ENCODE peak calls at places on chromosomes 3 and 15, in four cellular contexts. M is neuronal stem cell, A is SK-N-SH, S is OCI-LY7. P is an unnamed sample.
A peak's percentile ranks its signal among the peaks of the same experiment; 100 is the strongest.

GRCh38 chr15:68791431-68792283 is 29.0 kb downstream of the ANP32A start:
- DNase-seq in S (peak; percentile 40), A (no peak), M (no peak), P (no peak)

GRCh38 chr15:40232625-40233070 is 6.2 kb upstream of the PAK6 start:
- DNase-seq in M (no peak), A (no peak), S (no peak), P (peak; percentile 42)

GRCh38 chr3:120795017-120795648 is 52.6 kb downstream of the GTF2E1 start:
- DNase-seq in S (peak; percentile 79), A (peak; percentile 51), M (peak; percentile 72), P (peak; percentile 94)

GRCh38 chr3:61417352-61417751 is 144.0 kb upstream of the PTPRG start:
- DNase-seq in M (no peak), A (no peak), S (no peak), P (no peak)

GRCh38 chr15:91448245-91448644 is 348.2 kb downstream of the SV2B start:
- DNase-seq in M (no peak), S (no peak), A (no peak), P (no peak)

GRCh38 chr3:40899286-40899712 is 300.0 kb upstream of the CTNNB1 start:
- DNase-seq in S (no peak), A (no peak), M (no peak), P (no peak)

GRCh38 chr3:78823859-78824258 is 943.9 kb downstream of the ROBO1 start:
- DNase-seq in S (no peak), A (no peak), M (no peak), P (no peak)

GRCh38 chr15:90496791-90497190 is 32.9 kb upstream of the CRTC3 start:
- DNase-seq in S (no peak), A (no peak), M (no peak), P (no peak)

GRCh38 chr15:95457520-95457919 is 873.0 kb upstream of the NR2F2 start:
- DNase-seq in M (no peak), A (no peak), S (no peak), P (no peak)

GRCh38 chr3:41213563-41213962 is 14.3 kb downstream of the CTNNB1 start:
- DNase-seq in M (no peak), A (no peak), S (no peak), P (no peak)

GRCh38 chr3:177281292-177281942 is 84.1 kb upstream of the TBL1XR1 start:
- DNase-seq in A (no peak), M (no peak), S (peak; percentile 82), P (peak; percentile 58)

GRCh38 chr15:101470548-101471239 is 18.8 kb downstream of the PCSK6 start:
- DNase-seq in M (no peak), A (no peak), S (no peak), P (no peak)

GRCh38 chr3:133041524-133041829 is 3.3 kb downstream of the TMEM108 start:
- DNase-seq in A (no peak), M (no peak), S (no peak), P (no peak)

GRCh38 chr15:74798388-74799254 is 14.0 kb upstream of the LMAN1L start:
- DNase-seq in S (peak; percentile 76), M (no peak), A (no peak), P (peak; percentile 87)

GRCh38 chr3:197259096-197259495 is 39.3 kb downstream of the DLG1 start:
- DNase-seq in S (no peak), M (no peak), A (no peak), P (no peak)

GRCh38 chr3:157130881-157131251 is 29.1 kb downstream of the CCNL1 start:
- DNase-seq in M (no peak), A (no peak), S (no peak), P (no peak)

GRCh38 chr3:56303508-56303907 is 164.8 kb downstream of the ERC2 start:
- DNase-seq in A (peak; percentile 54), M (peak; percentile 74), S (peak; percentile 79), P (peak; percentile 86)

GRCh38 chr3:177579419-177579818 is 382.1 kb upstream of the TBL1XR1 start:
- DNase-seq in A (no peak), S (no peak), M (no peak), P (no peak)

GRCh38 chr3:73623996-73624362 is 762 bp downstream of the PDZRN3 start:
- DNase-seq in S (no peak), M (no peak), A (peak; percentile 78), P (no peak)

GRCh38 chr3:149541091-149541491 is 66.6 kb downstream of the TM4SF4 start:
- DNase-seq in A (no peak), S (no peak), M (no peak), P (no peak)

DNA sequence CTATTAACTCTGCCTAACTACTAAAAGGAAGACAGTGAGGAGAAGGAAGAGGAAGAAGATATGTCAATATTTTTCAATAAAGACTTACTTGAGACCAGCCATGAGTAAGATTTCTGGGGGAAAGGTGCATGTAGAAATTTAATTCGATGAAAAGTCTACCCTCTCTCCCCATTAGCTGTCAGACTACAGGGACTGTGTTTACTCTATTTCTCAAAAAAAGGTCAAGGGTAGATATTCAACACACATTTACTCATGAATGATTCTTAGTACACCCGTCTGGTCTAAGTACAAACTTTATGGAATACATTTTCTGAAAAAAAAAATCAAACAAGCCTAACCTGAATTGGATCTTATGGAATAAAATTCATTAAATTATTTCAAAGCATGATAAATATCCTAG is 6.8 kb downstream of the TSPAN3 start:
- DNase-seq in M (no peak), S (no peak), A (no peak), P (no peak)
- H3K4me3 ChIP-seq in M (no peak overlapping the region), S (no peak overlapping the region), A (no peak overlapping the region), P (no peak overlapping the region)

GRCh38 chr3:143201066-143201465 is 81.5 kb downstream of the CHST2 start:
- DNase-seq in M (no peak), S (peak; percentile 52), A (no peak), P (peak; percentile 92)

GRCh38 chr3:143199998-143200909 is 80.7 kb downstream of the CHST2 start:
- DNase-seq in M (no peak), A (no peak), S (peak; percentile 24), P (peak; percentile 91)

GRCh38 chr3:143203142-143203541 is 83.6 kb downstream of the CHST2 start:
- DNase-seq in M (no peak), S (no peak), A (no peak), P (peak; percentile 60)

GRCh38 chr3:143203848-143204247 is 84.3 kb downstream of the CHST2 start:
- DNase-seq in M (no peak), A (no peak), S (no peak), P (no peak)

GRCh38 chr3:143201870-143202269 is 82.3 kb downstream of the CHST2 start:
- DNase-seq in M (no peak), A (no peak), S (no peak), P (peak; percentile 55)
- H3K4me2 ChIP-seq in M (no peak overlapping the region), A (no peak overlapping the region), S (no peak overlapping the region), P (peak overlapping the region; percentile 80)

GRCh38 chr15:59298876-59299275 is 73.8 kb downstream of the MYO1E start:
- DNase-seq in A (no peak), S (no peak), M (no peak), P (no peak)

GRCh38 chr15:59298255-59298856 is 74.3 kb downstream of the MYO1E start:
- DNase-seq in S (no peak), A (no peak), M (no peak), P (peak; percentile 71)

GRCh38 chr15:59300618-59301139 is 72.0 kb downstream of the MYO1E start:
- DNase-seq in M (no peak), S (no peak), A (no peak), P (no peak)

GRCh38 chr15:59301527-59301926 is 71.1 kb downstream of the MYO1E start:
- DNase-seq in M (no peak), S (no peak), A (no peak), P (no peak)

DNA sequence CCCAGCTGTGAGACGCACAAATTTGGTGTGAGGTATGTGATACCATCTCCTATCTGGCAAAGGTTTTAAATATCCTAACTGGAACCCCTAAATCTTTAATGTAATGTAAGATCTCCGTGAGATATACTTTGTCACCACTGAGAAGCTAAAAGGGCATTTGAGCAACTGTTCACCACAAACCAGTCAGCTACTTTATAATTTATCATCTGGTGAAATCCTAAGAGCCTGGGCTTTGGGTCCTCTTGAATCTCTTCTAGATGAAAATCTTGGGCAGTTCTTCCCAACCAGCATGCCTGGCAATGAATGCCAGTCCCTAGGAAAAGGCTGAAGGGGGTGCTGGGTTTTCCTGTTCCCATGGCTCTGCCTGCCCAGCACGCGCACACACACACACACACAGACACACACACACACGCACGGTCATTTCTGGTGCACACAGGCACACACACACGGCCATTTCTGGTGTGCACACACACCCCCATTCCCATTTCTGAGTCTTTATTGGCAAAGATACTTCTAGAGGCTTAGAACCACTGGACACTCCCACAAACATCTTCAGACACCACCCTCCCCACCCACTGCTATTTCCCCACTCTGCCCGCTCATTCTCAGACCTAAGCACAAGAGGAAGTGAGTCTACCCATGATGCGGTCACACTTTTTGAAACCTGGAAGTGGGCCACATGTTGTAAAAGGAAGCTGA is 72.6 kb downstream of the MYO1E start:
- DNase-seq in S (peak; percentile 87), A (no peak), M (no peak), P (peak; percentile 90)
- H3K4me3 ChIP-seq in S (peak overlapping the region; percentile 26), A (peak overlapping the region; percentile 40), M (no peak overlapping the region), P (no peak overlapping the region)

GRCh38 chr3:12868039-12869024 is 27.0 kb upstream of the RPL32 start:
- DNase-seq in S (peak; percentile 77), M (peak; percentile 82), A (peak; percentile 89), P (peak; percentile 87)

GRCh38 chr3:12870942-12871341 is 29.6 kb upstream of the RPL32 start:
- DNase-seq in S (peak; percentile 21), A (no peak), M (no peak), P (peak; percentile 73)

GRCh38 chr3:12875857-12876451 is 34.6 kb upstream of the RPL32 start:
- DNase-seq in M (peak; percentile 84), S (peak; percentile 24), A (peak; percentile 93), P (no peak)

GRCh38 chr3:12869025-12869695 is 27.8 kb upstream of the RPL32 start:
- DNase-seq in A (peak; percentile 81), M (peak; percentile 77), S (peak; percentile 46), P (peak; percentile 61)

DNA sequence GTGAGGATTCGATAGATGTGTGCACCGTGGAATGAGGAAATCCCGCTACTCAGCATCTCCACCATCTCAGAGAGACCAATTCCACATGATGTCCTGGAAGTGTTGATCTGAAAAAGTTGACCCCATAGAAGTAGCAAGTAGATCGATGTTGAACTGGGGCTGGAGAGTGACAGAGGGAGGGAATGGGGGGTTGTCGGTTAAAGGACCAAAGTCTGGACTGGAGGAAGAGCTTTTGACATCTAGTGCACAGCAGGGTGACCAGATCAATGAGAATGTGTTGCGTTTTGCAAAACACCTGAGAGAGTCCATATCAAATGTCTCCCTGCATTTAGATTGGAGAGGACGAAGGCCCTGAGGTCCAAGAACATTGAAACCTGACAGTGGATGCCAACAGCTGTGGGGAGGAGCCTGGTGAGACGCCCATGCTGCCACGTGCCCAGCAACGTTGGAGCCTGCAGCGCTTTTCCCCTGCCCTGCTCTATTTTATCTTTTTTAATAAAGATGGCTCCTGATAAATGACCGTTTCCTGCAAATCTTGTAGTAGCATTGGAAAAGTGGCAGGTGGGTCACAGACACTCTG is 30.1 kb upstream of the RPL32 start:
- DNase-seq in M (no peak), S (no peak), A (no peak), P (no peak)
- H3K4me2 ChIP-seq in M (no peak overlapping the region), S (no peak overlapping the region), A (no peak overlapping the region), P (peak overlapping the region; percentile 33)

GRCh38 chr3:184339016-184339415 is 1.6 kb downstream of the FAM131A start:
- DNase-seq in M (no peak), A (no peak), S (no peak), P (no peak)
- H3K4me3 ChIP-seq in M (peak overlapping the region; percentile 27), A (peak overlapping the region; percentile 72), S (no peak overlapping the region), P (no peak overlapping the region)